ENCODE peak calls at places on chromosomes 6 and 20, in eight cellular contexts. One of them, this sample, is unnamed.
A peak's percentile ranks its signal among the peaks of the same experiment; 100 is the strongest.

GRCh38 chr6:108616544-108616943 is 55.8 kb downstream of the FOXO3 start:
- DNase-seq in fibroblast of lung: peak; percentile 79
- DNase-seq in HFFc6: no peak
- DNase-seq in PC-3: no peak
- DNase-seq in HCT116: no peak
- DNase-seq in pancreas: no peak
- DNase-seq in right lobe of liver: no peak
- DNase-seq in neural crest cell: no peak
- DNase-seq in this sample: no peak

GRCh38 chr6:88013554-88013953 is 34.1 kb upstream of the SPACA1 start:
- DNase-seq in fibroblast of lung: no peak
- DNase-seq in HFFc6: no peak
- DNase-seq in PC-3: no peak
- DNase-seq in HCT116: no peak
- DNase-seq in pancreas: no peak
- DNase-seq in right lobe of liver: no peak
- DNase-seq in neural crest cell: no peak
- DNase-seq in this sample: no peak

GRCh38 chr6:33840064-33840926 is 36.5 kb upstream of the MLN start:
- DNase-seq in fibroblast of lung: peak; percentile 92
- DNase-seq in HFFc6: peak; percentile 99
- DNase-seq in PC-3: peak; percentile 98
- DNase-seq in HCT116: peak; percentile 79
- DNase-seq in pancreas: no peak
- DNase-seq in right lobe of liver: no peak
- DNase-seq in neural crest cell: no peak
- DNase-seq in this sample: peak; percentile 96

GRCh38 chr6:151376440-151376839 is 14.9 kb downstream of the ZBTB2 start:
- DNase-seq in fibroblast of lung: no peak
- DNase-seq in HFFc6: no peak
- DNase-seq in PC-3: no peak
- DNase-seq in HCT116: no peak
- DNase-seq in pancreas: no peak
- DNase-seq in right lobe of liver: no peak
- DNase-seq in neural crest cell: no peak
- DNase-seq in this sample: no peak

GRCh38 chr6:110878751-110879539 is 4.4 kb downstream of the AMD1 start:
- DNase-seq in fibroblast of lung: peak; percentile 67
- DNase-seq in HFFc6: peak; percentile 35
- DNase-seq in PC-3: peak; percentile 32
- DNase-seq in HCT116: no peak
- DNase-seq in pancreas: no peak
- DNase-seq in right lobe of liver: peak; percentile 22
- DNase-seq in neural crest cell: peak; percentile 17
- DNase-seq in this sample: no peak

GRCh38 chr6:121366184-121366521 is 31.9 kb upstream of the TBC1D32 start:
- DNase-seq in fibroblast of lung: no peak
- DNase-seq in HFFc6: no peak
- DNase-seq in PC-3: no peak
- DNase-seq in HCT116: no peak
- DNase-seq in pancreas: no peak
- DNase-seq in right lobe of liver: no peak
- DNase-seq in neural crest cell: no peak
- DNase-seq in this sample: no peak

GRCh38 chr20:50996901-50997830 is 25.7 kb downstream of the KCNG1 start:
- DNase-seq in fibroblast of lung: peak; percentile 31
- DNase-seq in HFFc6: peak; percentile 19
- DNase-seq in PC-3: peak; percentile 62
- DNase-seq in HCT116: no peak
- DNase-seq in pancreas: no peak
- DNase-seq in right lobe of liver: no peak
- DNase-seq in neural crest cell: no peak
- DNase-seq in this sample: no peak

GRCh38 chr6:89350281-89351037 is 2.1 kb downstream of the UBE2J1 start:
- DNase-seq in fibroblast of lung: no peak
- DNase-seq in HFFc6: peak; percentile 2
- DNase-seq in PC-3: no peak
- DNase-seq in HCT116: no peak
- DNase-seq in pancreas: no peak
- DNase-seq in right lobe of liver: no peak
- DNase-seq in neural crest cell: no peak
- DNase-seq in this sample: no peak

GRCh38 chr6:136403166-136403980 is 113.7 kb upstream of the BCLAF1 start:
- DNase-seq in fibroblast of lung: peak; percentile 96
- DNase-seq in HFFc6: peak; percentile 93
- DNase-seq in PC-3: peak; percentile 88
- DNase-seq in HCT116: peak; percentile 76
- DNase-seq in pancreas: no peak
- DNase-seq in right lobe of liver: no peak
- DNase-seq in neural crest cell: no peak
- DNase-seq in this sample: peak; percentile 42

GRCh38 chr6:149331871-149332270 is 14.4 kb downstream of the TAB2 start:
- DNase-seq in fibroblast of lung: no peak
- DNase-seq in HFFc6: no peak
- DNase-seq in PC-3: peak; percentile 17
- DNase-seq in HCT116: no peak
- DNase-seq in pancreas: no peak
- DNase-seq in right lobe of liver: no peak
- DNase-seq in neural crest cell: no peak
- DNase-seq in this sample: no peak

GRCh38 chr6:36368921-36369880 is 18.3 kb downstream of the ETV7 start:
- DNase-seq in fibroblast of lung: peak; percentile 48
- DNase-seq in HFFc6: peak; percentile 91
- DNase-seq in PC-3: no peak
- DNase-seq in HCT116: no peak
- DNase-seq in pancreas: no peak
- DNase-seq in right lobe of liver: no peak
- DNase-seq in neural crest cell: no peak
- DNase-seq in this sample: no peak

GRCh38 chr20:36017034-36017951 is 48.9 kb downstream of the CNBD2 start:
- DNase-seq in fibroblast of lung: peak; percentile 59
- DNase-seq in HFFc6: peak; percentile 59
- DNase-seq in PC-3: peak; percentile 26
- DNase-seq in HCT116: no peak
- DNase-seq in pancreas: no peak
- DNase-seq in right lobe of liver: no peak
- DNase-seq in neural crest cell: no peak
- DNase-seq in this sample: peak; percentile 84

GRCh38 chr6:88442731-88443130 is 276.6 kb upstream of the CNR1 start:
- DNase-seq in fibroblast of lung: no peak
- DNase-seq in HFFc6: no peak
- DNase-seq in PC-3: no peak
- DNase-seq in HCT116: no peak
- DNase-seq in pancreas: no peak
- DNase-seq in right lobe of liver: no peak
- DNase-seq in neural crest cell: no peak
- DNase-seq in this sample: no peak

GRCh38 chr6:84763397-84764331 is 734 bp downstream of the TBX18 start:
- DNase-seq in fibroblast of lung: peak; percentile 72
- DNase-seq in HFFc6: peak; percentile 88
- DNase-seq in PC-3: no peak
- DNase-seq in HCT116: peak; percentile 61
- DNase-seq in pancreas: peak; percentile 70
- DNase-seq in right lobe of liver: peak; percentile 21
- DNase-seq in neural crest cell: peak; percentile 18
- DNase-seq in this sample: peak; percentile 84

GRCh38 chr20:23065438-23066201 is 16.1 kb upstream of the THBD start:
- DNase-seq in fibroblast of lung: no peak
- DNase-seq in HFFc6: no peak
- DNase-seq in PC-3: no peak
- DNase-seq in HCT116: no peak
- DNase-seq in pancreas: no peak
- DNase-seq in right lobe of liver: no peak
- DNase-seq in neural crest cell: no peak
- DNase-seq in this sample: no peak

GRCh38 chr6:151440930-151441329 is 11.0 kb downstream of the RMND1 start:
- DNase-seq in fibroblast of lung: peak; percentile 70
- DNase-seq in HFFc6: no peak
- DNase-seq in PC-3: no peak
- DNase-seq in HCT116: no peak
- DNase-seq in pancreas: no peak
- DNase-seq in right lobe of liver: no peak
- DNase-seq in neural crest cell: no peak
- DNase-seq in this sample: no peak

GRCh38 chr6:150830409-150831165 is 34.9 kb upstream of the MTHFD1L start:
- DNase-seq in fibroblast of lung: no peak
- DNase-seq in HFFc6: peak; percentile 5
- DNase-seq in PC-3: peak; percentile 9
- DNase-seq in HCT116: no peak
- DNase-seq in pancreas: no peak
- DNase-seq in right lobe of liver: no peak
- DNase-seq in neural crest cell: no peak
- DNase-seq in this sample: no peak

GRCh38 chr20:58907481-58908137 is 55.1 kb downstream of the GNAS start:
- DNase-seq in fibroblast of lung: peak; percentile 100
- DNase-seq in HFFc6: peak; percentile 99
- DNase-seq in PC-3: peak; percentile 29
- DNase-seq in HCT116: no peak
- DNase-seq in pancreas: peak; percentile 93
- DNase-seq in right lobe of liver: peak; percentile 63
- DNase-seq in neural crest cell: peak; percentile 33
- DNase-seq in this sample: peak; percentile 95

GRCh38 chr20:50224553-50225255 is 34.1 kb downstream of the CEBPB start:
- DNase-seq in fibroblast of lung: peak; percentile 95
- DNase-seq in HFFc6: peak; percentile 94
- DNase-seq in PC-3: no peak
- DNase-seq in HCT116: no peak
- DNase-seq in pancreas: peak; percentile 41
- DNase-seq in right lobe of liver: no peak
- DNase-seq in neural crest cell: no peak
- DNase-seq in this sample: peak; percentile 75

GRCh38 chr20:60358101-60358500 is 399.9 kb downstream of the CDH26 start:
- DNase-seq in fibroblast of lung: no peak
- DNase-seq in HFFc6: no peak
- DNase-seq in PC-3: no peak
- DNase-seq in HCT116: no peak
- DNase-seq in pancreas: no peak
- DNase-seq in right lobe of liver: no peak
- DNase-seq in neural crest cell: no peak
- DNase-seq in this sample: no peak
- TF ChIP-seq CTCF in fibroblast of lung: no peak
- TF ChIP-seq CTCF in HFFc6: no peak
- TF ChIP-seq CTCF in PC-3: no peak
- TF ChIP-seq CTCF in HCT116: no peak
- TF ChIP-seq CTCF in pancreas: no peak
- TF ChIP-seq CTCF in right lobe of liver: no peak
- TF ChIP-seq CTCF in neural crest cell: no peak
- TF ChIP-seq CTCF in this sample: no peak

DNA sequence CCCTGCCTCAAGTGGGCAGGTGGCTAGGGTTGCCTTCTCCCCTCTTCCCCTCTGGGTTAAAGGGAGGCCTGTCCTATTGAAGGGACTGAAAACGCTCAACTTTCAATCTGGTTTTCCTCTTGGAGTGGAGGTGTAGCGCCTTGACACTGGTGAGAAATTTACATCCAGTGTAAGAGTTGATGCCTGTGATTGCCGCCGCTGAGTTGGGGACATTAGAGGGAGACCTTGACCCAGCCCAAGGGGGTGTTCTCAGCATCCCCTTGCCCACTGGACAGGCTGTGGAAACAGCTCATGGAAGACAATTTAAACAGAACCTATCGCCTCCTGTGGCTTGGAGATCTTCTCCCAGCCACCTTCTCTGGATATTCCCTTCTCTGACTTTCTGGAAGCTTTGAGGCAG is 61.6 kb downstream of the SLC24A3 start:
- DNase-seq in fibroblast of lung: no peak
- DNase-seq in HFFc6: no peak
- DNase-seq in PC-3: no peak
- DNase-seq in HCT116: no peak
- DNase-seq in pancreas: no peak
- DNase-seq in right lobe of liver: no peak
- DNase-seq in neural crest cell: no peak
- DNase-seq in this sample: no peak
- TF ChIP-seq CTCF in fibroblast of lung: no peak
- TF ChIP-seq CTCF in HFFc6: no peak
- TF ChIP-seq CTCF in PC-3: no peak
- TF ChIP-seq CTCF in HCT116: no peak
- TF ChIP-seq CTCF in pancreas: no peak
- TF ChIP-seq CTCF in right lobe of liver: no peak
- TF ChIP-seq CTCF in neural crest cell: no peak
- TF ChIP-seq CTCF in this sample: no peak

DNA sequence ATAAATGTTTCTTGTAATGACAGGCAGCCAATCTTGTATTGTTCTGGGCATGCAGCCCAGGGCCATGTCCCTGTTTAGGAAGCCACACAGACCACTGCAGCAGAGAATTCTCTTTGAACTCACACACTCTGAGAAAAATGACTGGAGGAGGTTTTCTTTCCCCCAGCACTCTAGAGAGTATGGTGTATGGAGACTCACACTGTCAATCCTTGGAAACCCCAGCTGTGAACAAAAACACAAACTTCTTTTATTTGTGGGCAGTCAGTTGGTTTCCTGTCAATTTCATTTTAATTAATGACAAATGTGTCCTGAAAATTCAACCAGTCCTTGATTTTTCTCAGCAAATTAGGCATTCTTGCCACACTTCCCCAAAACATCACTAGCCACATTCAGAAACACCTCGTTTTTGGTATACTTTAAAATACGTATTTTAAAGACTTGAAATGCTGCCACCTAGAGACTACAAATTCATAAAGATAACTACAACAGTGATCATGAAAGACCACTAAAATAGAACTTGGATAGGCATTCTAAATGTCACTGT is 52.9 kb upstream of the UFL1 start:
- DNase-seq in fibroblast of lung: no peak
- DNase-seq in HFFc6: no peak
- DNase-seq in PC-3: peak; percentile 35
- DNase-seq in HCT116: no peak
- DNase-seq in pancreas: no peak
- DNase-seq in right lobe of liver: no peak
- DNase-seq in neural crest cell: no peak
- DNase-seq in this sample: no peak
- TF ChIP-seq CTCF in fibroblast of lung: no peak
- TF ChIP-seq CTCF in HFFc6: peak; percentile 45
- TF ChIP-seq CTCF in PC-3: peak; percentile 53
- TF ChIP-seq CTCF in HCT116: peak; percentile 9
- TF ChIP-seq CTCF in pancreas: no peak
- TF ChIP-seq CTCF in right lobe of liver: no peak
- TF ChIP-seq CTCF in neural crest cell: peak; percentile 56
- TF ChIP-seq CTCF in this sample: no peak

DNA sequence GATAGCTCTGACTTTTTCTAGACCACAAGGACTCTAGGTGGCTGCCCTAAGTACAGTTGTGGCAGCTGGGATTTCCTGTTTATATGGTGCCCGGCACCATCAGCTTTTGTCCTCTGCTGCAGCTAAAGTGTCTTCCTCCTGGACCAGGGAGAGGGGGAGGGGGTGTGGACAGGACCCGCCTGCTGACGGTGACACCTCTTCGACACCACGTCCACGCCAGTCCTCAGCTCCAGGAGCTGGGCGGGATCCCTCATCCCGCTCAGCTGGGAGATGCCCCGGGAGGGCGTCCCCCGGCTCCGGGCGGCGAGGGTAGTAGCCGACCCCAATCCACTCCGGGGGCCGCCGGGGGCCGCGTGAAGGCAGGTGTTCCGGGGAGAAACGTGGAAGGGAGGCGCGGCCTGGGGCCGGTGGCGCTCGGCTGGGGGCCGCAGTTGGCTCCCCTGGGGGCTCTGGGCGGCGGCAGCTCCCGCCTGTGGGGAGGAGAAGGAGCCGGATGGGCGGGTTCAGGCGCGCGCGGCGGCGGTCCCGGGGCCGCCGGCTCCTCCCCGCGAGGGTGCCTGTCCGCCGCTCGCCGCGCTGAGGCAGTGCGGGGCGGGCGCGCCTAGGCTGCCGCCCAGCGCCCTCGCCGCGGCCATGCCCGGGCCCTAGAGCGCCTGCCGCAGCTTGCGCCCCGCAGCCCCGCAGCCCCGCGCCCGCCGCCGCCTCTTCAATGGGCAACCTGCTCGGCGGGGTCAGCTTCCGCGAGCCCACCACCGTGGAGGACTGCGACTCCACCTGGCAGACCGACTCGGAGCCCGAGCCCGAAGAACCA is at the start of gene OGFRL1:
- DNase-seq in fibroblast of lung: peak; percentile 58
- DNase-seq in HFFc6: peak; percentile 60
- DNase-seq in PC-3: peak; percentile 69
- DNase-seq in HCT116: no peak
- DNase-seq in pancreas: peak; percentile 85
- DNase-seq in right lobe of liver: peak; percentile 84
- DNase-seq in neural crest cell: peak; percentile 61
- DNase-seq in this sample: no peak
- TF ChIP-seq CTCF in fibroblast of lung: no peak
- TF ChIP-seq CTCF in HFFc6: no peak
- TF ChIP-seq CTCF in PC-3: no peak
- TF ChIP-seq CTCF in HCT116: no peak
- TF ChIP-seq CTCF in pancreas: no peak
- TF ChIP-seq CTCF in right lobe of liver: no peak
- TF ChIP-seq CTCF in neural crest cell: peak; percentile 23
- TF ChIP-seq CTCF in this sample: no peak